ENCODE peak calls at places on chromosomes 12 and 14, in four cellular contexts. T is NCI-H510A treated with DMSO at 0.1 percent for 48 hours, U is AG09319, L is EL. G is an unnamed sample.

GRCh38 chr14:67487937-67488893 is at the start of gene TMEM229B:
- DNase-seq in T (no peak), L (peak; percentile 25), U (no peak), G (no peak)

GRCh38 chr12:19572920-19573558 is 133.7 kb downstream of the AEBP2 start:
- DNase-seq in T (peak; percentile 7), L (peak; percentile 64), U (no peak), G (peak; percentile 65)

GRCh38 chr12:132492522-132492921 is 2.6 kb downstream of the FBRSL1 start:
- DNase-seq in T (no peak), L (no peak), U (no peak), G (no peak)

GRCh38 chr12:49539406-49540228 is 787 bp downstream of the KCNH3 start:
- DNase-seq in L (no peak), U (no peak), T (no peak), G (no peak)

GRCh38 chr12:84562331-84562730 is 350.3 kb downstream of the SLC6A15 start:
- DNase-seq in L (no peak), T (no peak), U (no peak), G (no peak)

GRCh38 chr12:90854136-90854689 is 100.8 kb downstream of the CCER1 start:
- DNase-seq in U (peak; percentile 7), T (peak; percentile 56), L (peak; percentile 46), G (peak; percentile 38)

GRCh38 chr12:18462437-18462836 is 201.1 kb downstream of the PIK3C2G start:
- DNase-seq in L (peak; percentile 76), T (no peak), U (peak; percentile 76), G (no peak)

GRCh38 chr12:79327465-79327864 is 363.3 kb downstream of the PAWR start:
- DNase-seq in U (no peak), T (no peak), L (no peak), G (no peak)

GRCh38 chr12:58933068-58933681 is 12.9 kb upstream of the LRIG3 start:
- DNase-seq in L (no peak), U (no peak), T (no peak), G (no peak)

GRCh38 chr14:37678916-37679315 is 83.5 kb downstream of the TTC6 start:
- DNase-seq in T (no peak), U (no peak), L (peak; percentile 59), G (no peak)

G was measured in WERI-Rb-1.